ENCODE peak calls at places on chromosomes 13 and 19, in ten cellular contexts. V, A, K, E, F, P, Z, H, T and M are unnamed samples.

GRCh38 chr19:15293751-15294505 is 38.4 kb downstream of the BRD4 start:
- DNase-seq in H (no peak), Z (no peak), F (no peak), V (no peak), E (no peak), T (no peak), K (no peak), P (peak), A (no peak), M (no peak)

GRCh38 chr13:109904218-109904617 is 117.8 kb upstream of the IRS2 start:
- DNase-seq in T (no peak), F (no peak), Z (no peak), V (peak), P (no peak), A (no peak), E (no peak), K (no peak), H (peak), M (no peak)

GRCh38 chr13:36275190-36276002 is 22.2 kb downstream of the CCDC169 start:
- DNase-seq in H (no peak), T (no peak), E (no peak), A (peak), Z (no peak), F (no peak), V (peak), P (peak), K (no peak), M (no peak)

GRCh38 chr19:17109962-17110598 is 34.5 kb downstream of the MYO9B start:
- DNase-seq in P (no peak), E (peak), A (no peak), Z (no peak), V (peak), F (peak), H (no peak), K (no peak), T (no peak), M (peak)

GRCh38 chr13:80337706-80338105 is 3.2 kb downstream of the SPRY2 start:
- DNase-seq in T (no peak), K (no peak), H (no peak), F (no peak), A (no peak), Z (no peak), P (no peak), E (no peak), V (no peak), M (no peak)

GRCh38 chr19:11208526-11209471 is 11.5 kb upstream of the KANK2 start:
- DNase-seq in A (no peak), P (no peak), H (no peak), K (no peak), E (no peak), T (no peak), Z (no peak), F (no peak), V (no peak), M (no peak)

GRCh38 chr19:15629003-15629880 is 11.5 kb upstream of the CYP4F3 start:
- DNase-seq in V (peak), T (peak), Z (no peak), A (peak), K (peak), P (peak), F (peak), H (peak), E (peak), M (peak)

GRCh38 chr19:6340493-6341201 is 7.2 kb upstream of the ACER1 start:
- DNase-seq in E (no peak), H (no peak), P (no peak), Z (no peak), K (no peak), F (no peak), V (peak), T (no peak), A (no peak), M (no peak)

GRCh38 chr13:74052402-74052928 is 81.7 kb downstream of the KLF12 start:
- DNase-seq in H (no peak), Z (no peak), F (no peak), V (no peak), A (no peak), K (no peak), E (no peak), P (no peak), T (no peak), M (no peak)

GRCh38 chr19:10580979-10581631 is 6.0 kb downstream of the AP1M2 start:
- DNase-seq in F (peak), V (peak), A (peak), P (peak), K (peak), T (peak), H (peak), Z (peak), E (peak), M (peak)

GRCh38 chr19:32570081-32570785 is 10.8 kb upstream of the PDCD5 start:
- DNase-seq in Z (no peak), F (no peak), K (peak), P (peak), A (peak), E (no peak), T (peak), V (peak), H (peak), M (peak)

GRCh38 chr13:20977394-20977793 is 74.8 kb upstream of the XPO4 start:
- DNase-seq in E (no peak), V (peak), H (no peak), Z (no peak), T (no peak), A (no peak), K (no peak), P (no peak), F (no peak), M (no peak)

GRCh38 chr13:83498486-83499190 is 383.6 kb downstream of the SLITRK1 start:
- DNase-seq in F (no peak), P (peak), V (no peak), E (no peak), K (no peak), T (no peak), H (no peak), Z (no peak), A (no peak), M (no peak)

GRCh38 chr13:44147222-44147621 is 226.4 kb upstream of the SERP2 start:
- DNase-seq in V (no peak), A (no peak), H (no peak), P (no peak), T (no peak), F (no peak), Z (no peak), K (no peak), E (no peak), M (no peak)

GRCh38 chr13:26941345-26942174 is 181.0 kb upstream of the GPR12 start:
- DNase-seq in Z (no peak), P (peak), E (peak), T (no peak), F (no peak), A (no peak), H (no peak), V (peak), K (no peak), M (no peak)

GRCh38 chr13:40563350-40564125 is 102.9 kb downstream of the FOXO1 start:
- DNase-seq in V (no peak), F (no peak), H (no peak), T (no peak), K (peak), A (no peak), P (no peak), E (no peak), Z (no peak), M (no peak)

GRCh38 chr13:30857018-30857417 is 49.1 kb upstream of the MEDAG start:
- DNase-seq in A (no peak), F (no peak), K (no peak), H (no peak), Z (no peak), V (no peak), P (no peak), T (no peak), E (peak), M (no peak)

GRCh38 chr19:56105090-56105701 is 15.9 kb downstream of the ZNF787 start:
- DNase-seq in K (peak), P (peak), Z (peak), H (no peak), A (peak), F (no peak), V (no peak), E (peak), T (peak), M (peak)

GRCh38 chr13:36774895-36775294 is 44.1 kb upstream of the RFXAP start:
- DNase-seq in Z (no peak), K (no peak), T (no peak), F (no peak), V (no peak), P (no peak), H (no peak), A (no peak), E (no peak), M (no peak)

GRCh38 chr13:80903911-80904310 is 563.0 kb upstream of the SPRY2 start:
- DNase-seq in T (no peak), V (no peak), Z (no peak), A (no peak), P (no peak), E (no peak), H (no peak), F (no peak), K (no peak), M (no peak)

GRCh38 chr19:10503002-10503789 is at the start of gene KEAP1:
- DNase-seq in A (peak), T (peak), H (peak), Z (no peak), V (peak), F (no peak), K (peak), P (no peak), E (peak), M (peak)

GRCh38 chr13:50613356-50613831 is 230.1 kb downstream of the DLEU7 start:
- DNase-seq in T (no peak), A (no peak), Z (no peak), E (no peak), K (no peak), H (peak), F (no peak), V (no peak), P (no peak), M (no peak)

GRCh38 chr19:19468424-19469050 is 46.8 kb downstream of the TSSK6 start:
- DNase-seq in F (no peak), P (no peak), H (no peak), E (no peak), K (no peak), A (no peak), Z (no peak), V (peak), T (no peak), M (no peak)

GRCh38 chr13:23934481-23934880 is 37.2 kb upstream of the C1QTNF9B start:
- DNase-seq in H (no peak), T (no peak), F (no peak), A (no peak), P (peak), V (no peak), Z (no peak), K (no peak), E (no peak), M (no peak)

GRCh38 chr13:50229935-50230334 is 214.7 kb downstream of the KCNRG start:
- DNase-seq in K (no peak), V (no peak), T (no peak), H (no peak), F (no peak), Z (no peak), P (no peak), E (no peak), A (no peak), M (no peak)

GRCh38 chr19:40467007-40467565 is 285 bp downstream of the SPTBN4 start:
- DNase-seq in V (no peak), P (no peak), K (no peak), E (no peak), F (no peak), T (peak), H (peak), Z (no peak), A (peak), M (no peak)

GRCh38 chr19:39997595-39998216 is 846 bp downstream of the ZNF546 start:
- DNase-seq in P (peak), F (no peak), E (no peak), K (no peak), T (no peak), Z (no peak), V (no peak), H (no peak), A (no peak), M (no peak)

GRCh38 chr13:100044936-100045335 is 44.0 kb upstream of the PCCA start:
- DNase-seq in P (no peak), Z (no peak), V (no peak), H (no peak), T (no peak), K (no peak), A (no peak), E (no peak), F (no peak), M (no peak)

GRCh38 chr19:575527-576506 is 3.4 kb downstream of the BSG start:
- DNase-seq in E (no peak), V (peak), K (peak), Z (no peak), A (peak), P (peak), T (peak), F (no peak), H (peak), M (no peak)

GRCh38 chr19:40144151-40144550 is 47.1 kb upstream of the MAP3K10 start:
- DNase-seq in E (no peak), T (no peak), V (no peak), F (no peak), A (no peak), K (no peak), P (no peak), H (no peak), Z (no peak), M (no peak)

GRCh38 chr19:49788857-49789256 is 22.1 kb downstream of the AP2A1 start:
- DNase-seq in H (no peak), Z (no peak), A (no peak), F (no peak), P (no peak), E (no peak), T (no peak), K (no peak), V (no peak), M (no peak)
- TF ChIP-seq CTCF in H (no peak), Z (no peak), A (no peak), F (no peak), P (no peak), E (no peak), T (no peak), K (no peak), V (no peak), M (no peak)

GRCh38 chr19:45693168-45693788 is 812 bp downstream of the QPCTL start:
- DNase-seq in T (peak), V (peak), H (peak), A (peak), P (peak), K (peak), F (peak), E (peak), Z (no peak), M (peak)

GRCh38 chr19:45687599-45687998 is 4.2 kb downstream of the SNRPD2 start:
- DNase-seq in V (no peak), A (no peak), F (no peak), Z (no peak), E (no peak), T (no peak), K (no peak), H (no peak), P (no peak), M (no peak)

GRCh38 chr19:45691516-45692186 is at the start of gene SNRPD2:
- DNase-seq in V (peak), E (peak), A (peak), P (peak), T (peak), Z (no peak), K (peak), H (peak), F (peak), M (peak)

GRCh38 chr19:45692187-45693111 is at the start of gene QPCTL:
- DNase-seq in E (peak), T (peak), Z (peak), F (peak), H (peak), V (peak), P (peak), A (peak), K (peak), M (peak)
- TF ChIP-seq POLR2A in E (no peak), T (peak), Z (peak), F (peak), H (peak), V (peak), P (peak), A (no peak), K (peak), M (peak)

DNA sequence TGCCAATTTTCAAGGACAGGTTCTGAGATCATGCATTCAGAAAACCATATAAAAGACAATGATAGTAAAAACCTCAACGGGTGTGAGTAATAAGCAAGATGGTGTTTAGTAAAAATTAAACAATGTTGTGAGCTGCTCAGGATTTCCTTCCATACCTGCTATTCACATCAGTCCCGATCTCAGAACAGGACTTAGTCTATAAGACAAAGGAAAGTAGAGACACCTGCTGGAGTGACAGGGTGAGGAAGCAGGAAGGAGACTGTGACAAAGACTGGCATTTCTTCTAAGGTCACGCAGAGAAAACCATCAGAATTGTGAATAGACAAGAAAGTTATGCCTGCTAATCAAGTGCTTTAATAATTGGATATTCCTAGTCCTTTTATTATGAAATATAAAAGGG is 648.0 kb downstream of the DACH1 start:
- DNase-seq in A (no peak), T (no peak), H (no peak), P (no peak), E (no peak), V (peak), K (no peak), F (no peak), Z (no peak), M (no peak)
- TF ChIP-seq CTCF in A (no peak), T (no peak), H (no peak), P (no peak), E (no peak), V (no peak), K (no peak), F (no peak), Z (peak), M (no peak)

GRCh38 chr13:111636271-111636670 is 315.8 kb downstream of the TEX29 start:
- DNase-seq in P (no peak), K (no peak), Z (no peak), V (no peak), E (peak), A (no peak), F (no peak), H (no peak), T (no peak), M (no peak)
- TF ChIP-seq POLR2A in P (no peak), K (no peak), Z (no peak), V (no peak), E (no peak), A (no peak), F (no peak), H (no peak), T (no peak), M (no peak)

DNA sequence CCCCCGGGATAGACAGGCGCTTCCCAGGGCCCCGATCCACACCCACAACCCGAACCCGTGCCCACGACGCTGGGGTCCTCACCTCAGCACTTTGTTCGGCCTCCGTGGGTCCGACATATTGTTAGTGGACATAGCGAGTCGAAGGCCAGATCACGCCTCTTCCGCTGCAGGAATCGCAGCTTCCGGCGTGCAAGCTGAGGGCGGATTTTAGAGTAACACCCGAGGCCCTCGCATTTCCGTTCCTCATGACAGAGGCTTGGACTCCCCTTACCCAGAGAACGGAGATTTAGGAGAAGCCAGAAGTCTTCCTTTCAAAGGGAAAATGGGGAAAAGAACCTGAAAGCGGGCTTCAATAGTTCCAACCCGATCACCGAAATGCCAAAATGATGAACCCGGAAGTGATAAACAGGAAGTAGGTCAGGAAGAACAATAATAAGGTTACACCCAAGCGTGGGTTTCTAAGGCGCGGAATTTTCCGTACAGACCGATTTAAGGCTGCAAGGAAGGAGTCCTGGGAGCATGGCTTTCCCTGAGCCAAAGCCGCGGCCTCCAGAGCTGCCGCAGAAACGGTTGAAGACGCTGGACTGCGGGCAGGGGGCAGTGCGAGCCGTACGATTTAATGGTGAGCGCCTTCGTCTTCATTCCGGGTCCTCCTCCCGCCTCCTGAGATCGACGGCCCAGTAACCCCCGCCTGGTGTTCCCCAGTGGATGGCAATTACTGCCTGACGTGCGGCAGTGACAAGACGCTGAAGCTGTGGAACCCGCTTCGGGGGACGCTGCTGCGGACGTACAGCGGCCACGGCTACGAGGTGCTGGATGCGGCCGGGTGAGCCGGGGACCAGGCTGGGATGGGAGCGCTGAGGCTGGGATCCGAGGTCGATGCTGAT is 2.9 kb downstream of the WDR83 start:
- DNase-seq in K (peak), P (peak), T (peak), E (peak), F (no peak), Z (no peak), H (peak), V (peak), A (peak), M (peak)
- TF ChIP-seq CTCF in K (no peak), P (no peak), T (no peak), E (no peak), F (no peak), Z (no peak), H (no peak), V (no peak), A (no peak), M (no peak)

GRCh38 chr13:48415516-48415915 is 2.6 kb upstream of the LPAR6 start:
- DNase-seq in Z (no peak), H (no peak), A (no peak), P (no peak), E (no peak), F (no peak), V (no peak), T (no peak), K (no peak), M (no peak)

GRCh38 chr13:48412100-48412556 is 785 bp downstream of the LPAR6 start:
- DNase-seq in P (peak), K (no peak), T (no peak), F (no peak), H (no peak), A (no peak), Z (no peak), V (peak), E (no peak), M (no peak)

GRCh38 chr13:48414501-48414900 is 1.6 kb upstream of the LPAR6 start:
- DNase-seq in K (no peak), E (no peak), A (no peak), H (no peak), T (no peak), V (no peak), F (no peak), Z (no peak), P (no peak), M (no peak)

GRCh38 chr13:48411281-48412099 is 1.4 kb downstream of the LPAR6 start:
- DNase-seq in H (no peak), K (no peak), E (no peak), A (no peak), F (no peak), Z (no peak), P (peak), V (peak), T (no peak), M (no peak)

DNA sequence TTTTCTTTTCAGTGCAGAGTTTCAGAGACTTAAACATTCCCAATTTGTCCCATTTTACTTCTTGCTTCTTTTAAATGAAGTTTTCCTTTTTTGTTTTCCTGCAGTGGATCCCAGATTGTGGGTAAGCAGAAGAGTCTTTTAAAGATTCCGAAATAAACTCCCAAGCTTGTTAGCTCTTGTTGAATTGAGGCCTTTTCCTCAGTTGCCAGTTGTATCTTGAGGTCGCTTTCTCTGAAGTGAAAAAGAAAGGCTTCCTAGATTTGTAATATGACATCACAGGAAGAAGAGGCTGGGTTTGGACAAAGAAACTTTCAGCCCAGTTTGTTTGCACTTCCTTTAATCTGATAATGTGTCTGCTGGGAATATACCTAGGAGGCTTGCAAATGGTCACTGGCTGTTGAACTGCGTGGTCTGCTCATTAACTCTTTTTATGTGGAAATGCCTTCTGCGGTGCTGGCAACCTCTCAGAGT is at the start of gene LPAR6:
- DNase-seq in H (no peak), F (no peak), P (peak), Z (no peak), V (peak), E (no peak), A (no peak), K (no peak), T (no peak), M (no peak)
- TF ChIP-seq POLR2A in H (no peak), F (peak), P (no peak), Z (no peak), V (no peak), E (no peak), A (peak), K (peak), T (peak), M (no peak)

GRCh38 chr19:55098716-55099556 is 18.5 kb downstream of the PPP1R12C start:
- DNase-seq in Z (no peak), F (no peak), H (no peak), P (no peak), K (no peak), T (peak), V (no peak), A (no peak), E (no peak), M (no peak)
- TF ChIP-seq CTCF in Z (peak), F (no peak), H (peak), P (no peak), K (no peak), T (no peak), V (no peak), A (no peak), E (no peak), M (no peak)